ENCODE peak calls at places on chromosomes 1 and 21, in six cellular contexts. R, L, E, Q, T and C are unnamed samples.

GRCh38 chr1:237672748-237673147 is 218.0 kb downstream of the ZP4 start:
- DNase-seq in R (no peak), L (no peak), E (no peak), Q (no peak), T (peak), C (no peak)

GRCh38 chr1:162357681-162358266 is 18.9 kb downstream of the SPATA46 start:
- DNase-seq in R (no peak), L (no peak), E (no peak), Q (peak), T (peak), C (no peak)

GRCh38 chr21:45502600-45502999 is 39.6 kb downstream of the SLC19A1 start:
- DNase-seq in R (no peak), L (peak), E (no peak), Q (no peak), T (no peak), C (no peak)

GRCh38 chr1:244603498-244603897 is 49.4 kb upstream of the DESI2 start:
- DNase-seq in R (no peak), L (no peak), E (no peak), Q (peak), T (no peak), C (no peak)

GRCh38 chr1:117886101-117886795 is 43.2 kb downstream of the GDAP2 start:
- DNase-seq in R (no peak), L (no peak), E (no peak), Q (peak), T (no peak), C (no peak)

GRCh38 chr21:38811257-38811656 is 5.5 kb downstream of the ETS2 start:
- DNase-seq in R (no peak), L (no peak), E (no peak), Q (peak), T (no peak), C (no peak)

GRCh38 chr1:114535401-114535800 is 24.4 kb upstream of the TRIM33 start:
- DNase-seq in R (no peak), L (no peak), E (no peak), Q (no peak), T (no peak), C (no peak)

GRCh38 chr1:32993215-32993566 is 28.6 kb upstream of the RNF19B start:
- DNase-seq in R (no peak), L (no peak), E (no peak), Q (no peak), T (no peak), C (peak)

GRCh38 chr1:3007298-3008147 is 13.7 kb upstream of the ACTRT2 start:
- DNase-seq in R (no peak), L (no peak), E (no peak), Q (no peak), T (no peak), C (no peak)

GRCh38 chr1:89673251-89673650 is 40.3 kb downstream of the LRRC8C start:
- DNase-seq in R (no peak), L (no peak), E (no peak), Q (peak), T (no peak), C (no peak)

DNA sequence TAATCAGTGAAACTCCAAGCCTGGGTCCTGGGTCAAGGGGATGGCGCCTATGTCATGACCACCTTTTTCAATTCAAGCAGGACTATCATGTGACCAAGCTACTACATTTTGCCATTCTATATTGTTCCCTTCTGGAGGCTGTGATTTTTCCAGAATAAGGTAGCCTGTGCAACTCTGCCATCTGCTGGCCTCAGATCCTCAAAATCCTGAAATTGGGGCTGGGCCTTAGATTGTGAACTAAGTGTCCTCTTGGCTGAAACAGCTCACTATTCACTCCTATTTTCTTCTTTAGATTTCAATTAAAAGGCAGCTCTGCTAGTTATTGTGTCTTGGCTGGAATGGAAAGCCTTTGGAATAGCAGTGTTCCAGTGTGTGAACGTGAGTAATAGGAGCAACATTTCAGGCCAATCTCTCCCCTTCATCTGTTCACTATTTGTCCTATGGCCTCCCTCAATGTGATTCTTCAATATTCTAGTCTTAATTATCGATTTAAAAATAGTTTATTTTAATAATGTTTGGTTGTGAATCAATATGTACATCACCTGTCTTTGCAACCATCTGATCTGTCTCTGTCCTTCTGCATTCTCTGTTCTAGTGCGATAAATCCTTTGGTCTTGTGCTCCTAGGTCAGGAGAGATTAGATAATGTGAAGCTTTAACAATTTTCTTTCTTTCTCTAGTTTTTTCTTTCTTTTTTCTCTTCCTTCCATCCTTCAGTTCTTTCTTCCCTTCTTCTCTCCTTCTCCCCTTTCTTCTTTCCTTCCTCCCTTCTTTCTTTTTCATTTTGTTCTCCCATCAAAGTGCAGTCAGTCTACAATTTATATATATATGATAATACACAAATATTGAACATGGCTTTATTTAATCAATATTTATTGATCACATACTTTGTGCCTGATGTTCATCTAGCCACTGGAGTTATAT is 69.8 kb downstream of the CR1 start:
- DNase-seq in R (no peak), L (no peak), E (no peak), Q (peak), T (peak), C (no peak)
- TF ChIP-seq CTCF in R (no peak), L (peak), E (no peak), Q (peak), T (peak), C (peak)

GRCh38 chr1:209652873-209653401 is 712 bp upstream of the LAMB3 start:
- DNase-seq in R (no peak), L (peak), E (no peak), Q (peak), T (no peak), C (no peak)
- H3K4me3 ChIP-seq in R (peak), L (no peak), E (no peak), Q (no peak), T (no peak), C (no peak)

GRCh38 chr1:232047473-232047872 is 420.9 kb downstream of the DISC1 start:
- DNase-seq in R (no peak), L (no peak), E (no peak), Q (no peak), T (peak), C (no peak)
- TF ChIP-seq CTCF in R (peak), L (peak), E (peak), Q (peak), T (peak), C (peak)

GRCh38 chr21:43884861-43885370 is 19.9 kb downstream of the AGPAT3 start:
- DNase-seq in R (no peak), L (peak), E (no peak), Q (no peak), T (no peak), C (no peak)

GRCh38 chr21:43885721-43886120 is 20.7 kb downstream of the AGPAT3 start:
- DNase-seq in R (no peak), L (no peak), E (no peak), Q (no peak), T (no peak), C (no peak)

GRCh38 chr21:43881918-43882317 is 16.9 kb downstream of the AGPAT3 start:
- DNase-seq in R (no peak), L (peak), E (no peak), Q (no peak), T (no peak), C (no peak)

GRCh38 chr21:43882952-43883492 is 18.0 kb downstream of the AGPAT3 start:
- DNase-seq in R (no peak), L (peak), E (no peak), Q (no peak), T (no peak), C (no peak)

DNA sequence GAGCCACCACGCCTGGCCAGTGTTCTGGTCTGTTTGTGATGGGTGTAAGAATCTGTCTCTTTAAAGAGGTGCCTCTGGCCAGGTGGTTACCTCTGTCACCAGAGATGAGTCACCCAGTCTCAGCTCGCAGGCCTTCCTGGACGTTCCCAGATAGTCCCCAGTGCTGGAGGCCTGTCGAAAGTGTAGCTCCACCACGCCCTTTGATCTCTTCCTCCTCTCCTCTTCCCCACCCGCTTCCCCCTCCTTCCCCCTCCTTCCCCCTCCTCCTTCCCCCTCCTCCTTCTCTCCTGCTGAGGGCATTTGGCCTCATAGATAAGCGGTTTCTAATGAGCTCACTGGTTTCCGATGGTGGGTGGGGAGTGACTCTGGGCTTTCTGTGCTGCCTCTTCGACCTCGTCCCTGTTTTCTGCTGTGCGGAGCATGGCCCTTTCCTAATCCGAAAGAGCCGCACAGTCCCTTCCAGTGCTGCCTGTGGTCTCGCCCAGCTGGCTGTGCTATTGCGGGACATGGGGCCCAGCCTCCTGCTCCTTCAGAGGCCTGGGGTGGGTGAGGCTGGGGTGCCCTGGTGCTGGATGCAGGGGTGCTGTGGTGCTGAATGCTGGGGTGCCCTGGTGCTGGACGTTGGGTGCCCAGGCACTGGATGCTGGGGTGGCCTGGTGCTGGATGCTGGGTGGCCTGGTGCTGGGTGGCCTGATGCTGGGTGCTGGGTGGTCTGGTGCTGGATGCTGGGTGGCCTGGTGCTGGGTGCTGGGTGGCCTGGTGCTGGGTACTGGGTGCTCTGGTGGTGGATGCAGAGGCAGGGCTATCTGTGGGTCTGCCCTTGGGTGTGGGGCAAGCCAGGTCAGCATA is 19.2 kb downstream of the AGPAT3 start:
- DNase-seq in R (no peak), L (peak), E (no peak), Q (no peak), T (peak), C (no peak)
- H3K4me3 ChIP-seq in R (peak), L (no peak), E (no peak), Q (no peak), T (peak), C (no peak)

GRCh38 chr1:35298464-35298863 is 30.0 kb downstream of the ZMYM4 start:
- DNase-seq in R (no peak), L (no peak), E (no peak), Q (peak), T (peak), C (peak)
- TF ChIP-seq CTCF in R (peak), L (peak), E (peak), Q (peak), T (peak), C (peak)

DNA sequence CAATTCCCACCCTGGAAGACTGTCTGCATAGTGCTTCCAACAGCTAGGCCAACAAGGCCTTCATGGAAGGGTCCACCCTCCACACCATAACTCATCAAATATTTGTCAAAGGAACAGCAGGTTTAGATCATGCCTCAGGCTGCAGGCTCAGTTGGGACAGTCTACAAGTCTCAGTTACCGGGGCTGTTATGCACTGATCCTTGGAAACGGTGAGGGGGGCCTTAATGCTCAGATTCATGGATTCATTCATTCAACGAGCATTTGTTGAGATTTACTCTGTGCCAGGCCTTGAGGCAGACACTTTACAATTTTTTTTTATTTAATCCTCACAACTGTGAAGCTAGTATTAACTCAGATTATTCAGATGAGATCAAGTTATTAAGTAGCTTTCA is 8.7 kb upstream of the C1orf216 start:
- DNase-seq in R (no peak), L (no peak), E (no peak), Q (no peak), T (peak), C (no peak)
- H3K4me3 ChIP-seq in R (no peak), L (no peak), E (no peak), Q (no peak), T (no peak), C (no peak)

GRCh38 chr1:200037904-200038644 is 10.6 kb downstream of the NR5A2 start:
- DNase-seq in R (no peak), L (no peak), E (no peak), Q (no peak), T (no peak), C (no peak)
- TF ChIP-seq CTCF in R (no peak), L (no peak), E (no peak), Q (no peak), T (no peak), C (no peak)

GRCh38 chr1:207050768-207051614 is at the start of gene YOD1:
- DNase-seq in R (peak), L (peak), E (no peak), Q (peak), T (peak), C (peak)
- H3K4me3 ChIP-seq in R (peak), L (peak), E (peak), Q (peak), T (peak), C (peak)

GRCh38 chr1:109025691-109026090 is 16.2 kb downstream of the WDR47 start:
- DNase-seq in R (no peak), L (no peak), E (no peak), Q (peak), T (no peak), C (no peak)

GRCh38 chr1:109024651-109025050 is 17.3 kb downstream of the WDR47 start:
- DNase-seq in R (no peak), L (no peak), E (no peak), Q (no peak), T (no peak), C (no peak)

DNA sequence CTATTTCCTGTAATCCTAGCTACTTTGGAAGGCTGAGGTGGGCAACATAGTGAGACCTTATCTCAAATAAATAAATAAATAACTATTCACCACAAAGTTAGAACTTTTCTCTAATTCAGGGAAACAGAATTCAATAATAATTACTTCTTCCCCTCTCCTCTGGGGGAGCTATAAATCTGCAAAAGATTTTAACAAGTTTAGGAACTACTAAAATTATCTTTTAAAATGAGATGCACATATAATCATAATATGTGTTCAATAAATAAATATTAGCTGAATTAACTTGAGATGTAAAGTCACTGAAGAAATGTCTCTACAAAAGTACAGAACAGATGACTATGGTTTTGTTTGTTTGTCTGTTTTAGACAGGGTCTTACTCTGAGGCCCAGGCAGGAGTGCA is 14.1 kb downstream of the WDR47 start:
- DNase-seq in R (no peak), L (no peak), E (no peak), Q (peak), T (no peak), C (no peak)
- TF ChIP-seq CTCF in R (no peak), L (no peak), E (no peak), Q (peak), T (no peak), C (peak)